ENCODE peak calls at places on chromosome 1, in ten cellular contexts. T is colonic mucosa, A is left ventricle myocardium inferior, D is heart right ventricle, U is ovary, Q is stomach, G is tibial nerve, Y is K562, R is GM23338, O is body of pancreas. I is an unnamed sample.

GRCh38 chr1:175208773-175209492 is 16.4 kb upstream of the KIAA0040 start:
- DNase-seq in T (no peak), A (no peak), D (no peak), U (no peak), Q (no peak), G (no peak), Y (peak; percentile 26), R (no peak), O (no peak), I (no peak)

GRCh38 chr1:111738436-111739221 is 566 bp downstream of the INKA2 start:
- DNase-seq in T (peak; percentile 65), A (peak; percentile 82), D (peak; percentile 85), U (peak; percentile 81), Q (peak; percentile 69), G (peak; percentile 28), Y (peak; percentile 32), R (peak; percentile 74), O (peak; percentile 49), I (no peak)

GRCh38 chr1:6103111-6103853 is 57.6 kb downstream of the KCNAB2 start:
- DNase-seq in T (no peak), A (no peak), D (peak; percentile 3), U (peak; percentile 35), Q (no peak), G (no peak), Y (no peak), R (no peak), O (no peak), I (no peak)

GRCh38 chr1:91929246-91929645 is 20.0 kb upstream of the BRDT start:
- DNase-seq in T (no peak), A (no peak), D (peak; percentile 23), U (peak; percentile 40), Q (no peak), G (no peak), Y (no peak), R (peak; percentile 60), O (no peak), I (no peak)

GRCh38 chr1:167221126-167221803 is 579 bp downstream of the POU2F1 start:
- DNase-seq in T (peak; percentile 61), A (peak; percentile 38), D (no peak), U (peak; percentile 27), Q (peak; percentile 27), G (no peak), Y (no peak), R (peak; percentile 72), O (no peak), I (no peak)

GRCh38 chr1:15733218-15733725 is 2.8 kb upstream of the SLC25A34 start:
- DNase-seq in T (no peak), A (no peak), D (no peak), U (no peak), Q (no peak), G (no peak), Y (no peak), R (no peak), O (no peak), I (no peak)

GRCh38 chr1:152870831-152871730 is 7.0 kb upstream of the SMCP start:
- DNase-seq in T (no peak), A (no peak), D (no peak), U (no peak), Q (no peak), G (no peak), Y (peak; percentile 51), R (peak; percentile 91), O (no peak), I (no peak)

GRCh38 chr1:116306837-116307442 is 66.1 kb upstream of the ATP1A1 start:
- DNase-seq in T (no peak), A (no peak), D (no peak), U (no peak), Q (no peak), G (no peak), Y (no peak), R (no peak), O (no peak), I (no peak)

DNA sequence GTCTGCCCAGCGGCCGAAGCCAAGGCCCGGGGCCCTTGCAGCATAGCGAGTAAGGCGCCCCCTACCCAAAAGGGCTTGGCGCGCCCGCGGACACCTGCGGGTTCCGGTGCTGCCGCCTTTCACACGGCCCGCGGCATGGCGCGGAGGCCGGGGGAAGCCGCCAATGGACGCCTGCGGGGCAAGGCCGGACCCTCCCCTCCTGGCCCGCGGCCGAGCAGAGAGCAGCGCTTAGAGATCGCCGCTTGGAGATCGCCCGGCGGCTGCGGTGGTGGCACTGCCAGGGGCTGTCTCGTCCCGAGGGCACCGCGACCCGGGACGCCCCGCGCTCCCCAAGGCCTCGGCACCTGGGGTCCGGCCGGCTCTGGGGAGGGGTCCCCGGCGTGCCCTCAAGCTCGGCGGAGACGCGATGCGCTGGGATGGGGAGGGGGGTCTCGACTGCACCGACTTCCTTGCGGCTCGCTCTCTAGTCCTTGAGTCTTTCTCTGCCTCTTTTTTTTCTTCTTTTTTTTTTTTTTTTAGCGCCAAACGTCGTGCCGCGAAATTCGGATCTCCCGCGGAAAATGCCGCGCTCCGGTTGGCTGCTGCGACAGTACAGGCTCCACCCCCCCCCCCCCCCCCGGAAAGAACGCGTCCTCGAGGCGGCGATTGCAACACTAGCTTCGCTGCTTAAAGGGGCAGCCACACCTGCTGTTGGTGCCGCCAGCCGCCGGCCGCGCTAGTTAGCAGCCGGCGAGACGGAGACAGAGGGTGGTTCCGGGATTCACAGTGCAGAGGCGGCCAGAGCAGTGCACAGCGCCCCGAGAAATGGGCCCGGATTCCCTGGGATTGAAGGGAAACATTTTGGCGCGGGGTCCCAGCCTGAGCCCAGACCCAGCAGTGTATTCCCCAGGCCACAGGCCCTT is at the start of gene E2F2:
- DNase-seq in T (peak; percentile 86), A (peak; percentile 85), D (peak; percentile 83), U (peak; percentile 80), Q (peak; percentile 88), G (peak; percentile 72), Y (peak; percentile 97), R (peak; percentile 94), O (peak; percentile 85), I (peak; percentile 56)
- TF ChIP-seq CTCF in T (no peak), A (no peak), D (no peak), U (no peak), Q (no peak), G (peak; percentile 15), Y (peak; percentile 26), R (no peak), O (no peak), I (no peak)

GRCh38 chr1:234768171-234768568 is 158.2 kb upstream of the IRF2BP2 start:
- DNase-seq in T (no peak), A (no peak), D (no peak), U (no peak), Q (no peak), G (no peak), Y (no peak), R (no peak), O (no peak), I (no peak)

GRCh38 chr1:234765672-234766071 is 155.7 kb upstream of the IRF2BP2 start:
- DNase-seq in T (no peak), A (no peak), D (no peak), U (no peak), Q (no peak), G (no peak), Y (no peak), R (no peak), O (no peak), I (no peak)

GRCh38 chr1:234763910-234764309 is 153.9 kb upstream of the IRF2BP2 start:
- DNase-seq in T (no peak), A (no peak), D (no peak), U (no peak), Q (no peak), G (no peak), Y (no peak), R (no peak), O (no peak), I (no peak)

GRCh38 chr1:234763361-234763760 is 153.4 kb upstream of the IRF2BP2 start:
- DNase-seq in T (no peak), A (no peak), D (no peak), U (no peak), Q (no peak), G (no peak), Y (no peak), R (no peak), O (no peak), I (no peak)

GRCh38 chr1:234765181-234765580 is 155.2 kb upstream of the IRF2BP2 start:
- DNase-seq in T (no peak), A (no peak), D (no peak), U (no peak), Q (no peak), G (no peak), Y (no peak), R (no peak), O (no peak), I (no peak)
- H3K27ac ChIP-seq in T (no peak overlapping the region), A (no peak overlapping the region), D (no peak overlapping the region), U (no peak overlapping the region), Q (no peak overlapping the region), G (no peak overlapping the region), Y (no peak overlapping the region), R (no peak overlapping the region), O (no peak overlapping the region), I (no peak overlapping the region)

DNA sequence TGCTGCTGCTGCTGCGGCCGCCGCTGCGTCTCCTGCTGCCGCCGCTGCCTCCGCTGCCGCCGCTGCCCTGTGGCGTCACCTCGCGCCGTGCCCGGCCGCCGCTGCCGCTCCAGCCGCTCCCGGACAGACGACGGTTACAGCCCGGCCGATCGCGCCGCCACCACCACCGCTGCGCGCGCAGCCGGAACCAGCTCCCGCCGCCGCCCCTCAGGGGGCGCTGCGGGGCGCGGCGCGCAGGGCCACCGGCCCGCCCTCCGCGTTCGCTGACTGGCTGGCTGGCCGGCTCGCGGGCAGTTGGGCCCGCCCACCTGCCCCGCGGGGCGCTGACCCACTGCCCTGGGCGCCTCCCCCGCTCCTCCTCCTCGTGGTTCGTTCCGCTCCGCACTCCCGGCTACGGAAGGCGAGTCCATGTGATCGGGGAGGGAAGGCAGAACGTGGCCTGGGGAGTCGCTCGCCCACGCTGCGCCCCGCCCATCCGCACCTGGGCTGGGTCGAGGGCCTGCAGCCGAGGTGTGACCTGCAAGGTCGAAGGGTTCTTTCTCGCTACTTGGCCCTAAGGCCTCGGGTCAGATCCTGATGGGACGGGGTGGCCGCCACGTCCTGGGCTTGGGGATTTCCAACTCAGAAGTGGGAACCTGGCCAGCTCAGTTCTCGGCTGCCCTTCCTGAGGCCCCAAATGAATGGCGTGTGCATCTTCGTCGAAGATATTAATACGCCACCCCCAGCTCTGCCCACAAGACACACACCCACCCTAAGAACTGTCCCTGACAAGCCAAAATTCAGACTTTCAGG is at the start of gene PTP4A2:
- DNase-seq in T (peak; percentile 96), A (peak; percentile 94), D (peak; percentile 94), U (peak; percentile 94), Q (peak; percentile 95), G (peak; percentile 79), Y (peak; percentile 100), R (peak; percentile 98), O (peak; percentile 95), I (peak; percentile 76)
- TF ChIP-seq CTCF in T (no peak), A (peak; percentile 75), D (no peak), U (no peak), Q (no peak), G (peak; percentile 99), Y (no peak), R (no peak), O (no peak), I (peak; percentile 19)

GRCh38 chr1:65299328-65299727 is 10.0 kb upstream of the DNAJC6 start:
- DNase-seq in T (no peak), A (no peak), D (no peak), U (no peak), Q (no peak), G (no peak), Y (no peak), R (no peak), O (no peak), I (no peak)

GRCh38 chr1:65292861-65293593 is 16.3 kb upstream of the DNAJC6 start:
- DNase-seq in T (no peak), A (no peak), D (no peak), U (no peak), Q (no peak), G (no peak), Y (peak; percentile 98), R (no peak), O (no peak), I (no peak)

DNA sequence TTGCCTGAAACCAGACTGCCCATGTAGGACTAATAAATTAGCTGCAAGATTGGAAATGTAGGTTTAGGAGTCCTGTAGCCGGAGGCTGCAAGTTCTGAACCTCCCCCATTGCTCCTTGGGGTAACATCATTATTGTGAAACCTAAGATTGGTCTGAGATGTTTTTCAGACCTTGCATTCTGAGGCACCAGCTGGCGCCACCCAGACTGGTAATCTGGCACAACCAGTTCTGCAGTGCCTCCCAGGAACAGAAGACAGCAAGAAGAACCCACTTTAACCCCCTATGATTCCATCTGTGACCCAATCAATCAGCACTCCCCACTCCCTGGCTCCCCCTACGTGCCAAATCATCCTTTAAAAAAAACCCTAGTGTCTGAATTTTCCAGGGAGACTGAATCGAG is 11.7 kb upstream of the DNAJC6 start:
- DNase-seq in T (no peak), A (no peak), D (no peak), U (no peak), Q (no peak), G (no peak), Y (no peak), R (no peak), O (no peak), I (no peak)
- H3K27ac ChIP-seq in T (no peak overlapping the region), A (no peak overlapping the region), D (no peak overlapping the region), U (no peak overlapping the region), Q (no peak overlapping the region), G (no peak overlapping the region), Y (no peak overlapping the region), R (no peak overlapping the region), O (no peak overlapping the region), I (no peak overlapping the region)